ENCODE peak calls at places on chromosomes 7 and 10, in four cellular contexts. S, Z, C and X are unnamed samples.

GRCh38 chr7:116591202-116592040 is 66.6 kb downstream of the CAV1 start:
- DNase-seq in S (peak; percentile 36), C (no peak), Z (no peak), X (no peak)

GRCh38 chr7:39336457-39336856 is 229.7 kb upstream of the YAE1 start:
- DNase-seq in Z (no peak), S (no peak), C (no peak), X (no peak)

GRCh38 chr7:113159746-113160339 is 41.5 kb upstream of the SMIM30 start:
- DNase-seq in Z (no peak), C (peak; percentile 24), S (peak; percentile 57), X (no peak)

GRCh38 chr10:113922787-113923570 is 68.5 kb downstream of the NHLRC2 start:
- DNase-seq in Z (no peak), S (no peak), C (no peak), X (no peak)

GRCh38 chr7:158827411-158828342 is 1.6 kb downstream of the ESYT2 start:
- DNase-seq in C (peak; percentile 78), S (peak; percentile 48), Z (no peak), X (no peak)

GRCh38 chr10:75774780-75775490 is 343.5 kb downstream of the LRMDA start:
- DNase-seq in S (no peak), Z (no peak), C (no peak), X (no peak)

GRCh38 chr7:1530946-1531262 is 402 bp downstream of the MAFK start:
- DNase-seq in Z (no peak), S (peak; percentile 82), C (no peak), X (no peak)

GRCh38 chr10:50358925-50359687 is 107.8 kb upstream of the ASAH2 start:
- DNase-seq in S (no peak), Z (no peak), C (no peak), X (no peak)

GRCh38 chr10:100685331-100685730 is 60.1 kb upstream of the PAX2 start:
- DNase-seq in S (no peak), Z (no peak), C (no peak), X (no peak)

GRCh38 chr10:71728218-71728737 is 8.7 kb upstream of the C10orf105 start:
- DNase-seq in C (no peak), S (no peak), Z (peak; percentile 72), X (no peak)

GRCh38 chr10:57964371-57964770 is 303.3 kb downstream of the IPMK start:
- DNase-seq in Z (no peak), C (no peak), S (no peak), X (no peak)

GRCh38 chr10:12638781-12639180 is 289.4 kb downstream of the CAMK1D start:
- DNase-seq in C (no peak), S (no peak), Z (no peak), X (no peak)

GRCh38 chr7:45625714-45626440 is 51.7 kb downstream of the ADCY1 start:
- DNase-seq in S (no peak), Z (no peak), C (no peak), X (no peak)

GRCh38 chr10:28788252-28788651 is 110.9 kb downstream of the BAMBI start:
- DNase-seq in S (no peak), C (no peak), Z (peak; percentile 4), X (no peak)

GRCh38 chr10:118792501-118792900 is 37.7 kb upstream of the CACUL1 start:
- DNase-seq in C (peak; percentile 89), Z (no peak), S (no peak), X (no peak)

GRCh38 chr10:21195149-21195731 is 298.1 kb upstream of the NEBL start:
- DNase-seq in C (no peak), S (no peak), Z (no peak), X (no peak)

GRCh38 chr7:80826520-80827237 is 92.2 kb downstream of the SEMA3C start:
- DNase-seq in C (no peak), S (no peak), Z (no peak), X (no peak)

GRCh38 chr7:42932861-42933591 is 850 bp downstream of the MRPL32 start:
- DNase-seq in Z (no peak), S (no peak), C (no peak), X (no peak)

GRCh38 chr7:140656548-140657515 is 15.9 kb upstream of the ADCK2 start:
- DNase-seq in Z (no peak), C (peak; percentile 86), S (no peak), X (no peak)

GRCh38 chr10:9877978-9878377 is 1139.7 kb upstream of the CELF2 start:
- DNase-seq in Z (no peak), C (no peak), S (peak; percentile 29), X (no peak)
- TF ChIP-seq SPI1 in Z (no peak), C (no peak), S (no peak), X (no peak)

DNA sequence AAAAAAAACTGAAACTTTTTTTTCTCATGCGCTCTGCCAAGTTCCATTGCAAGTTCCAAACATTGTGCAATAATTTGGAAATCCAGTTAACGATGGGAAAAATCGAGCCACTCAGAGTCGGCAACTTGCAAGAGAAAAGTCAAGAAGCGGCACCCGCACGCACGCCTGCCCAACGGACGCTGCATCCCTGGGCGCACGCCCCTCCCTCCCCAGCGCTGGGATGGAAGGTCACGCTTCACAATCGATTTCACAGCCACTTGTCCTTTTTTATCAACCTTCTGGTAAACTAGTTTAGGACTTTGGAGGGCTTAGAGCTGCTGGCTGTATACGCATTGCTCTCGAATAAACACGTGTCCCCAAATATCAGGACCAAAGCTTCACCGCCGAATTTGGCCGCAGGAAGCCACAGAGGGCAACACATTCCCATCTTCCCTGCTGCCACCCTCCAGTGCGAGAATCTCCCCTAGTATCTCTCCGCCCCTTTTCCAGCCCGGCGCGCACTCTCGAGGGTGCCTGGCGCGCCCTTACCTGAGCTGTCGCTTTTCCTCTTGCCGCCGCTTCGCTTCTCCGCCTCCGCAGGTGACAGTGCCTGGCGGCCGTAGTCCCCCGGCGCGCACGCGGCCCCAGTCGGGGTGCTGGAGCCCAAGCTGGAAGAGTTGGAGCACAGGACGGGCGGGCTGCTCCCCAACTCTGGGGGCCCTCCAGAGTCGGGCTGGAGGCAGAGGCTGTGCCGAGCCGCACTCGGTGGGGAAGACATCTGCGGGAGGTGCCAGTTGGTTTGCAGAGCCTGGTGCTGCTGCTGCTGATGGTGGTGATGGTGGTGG is 913 bp downstream of the MEOX2 start:
- DNase-seq in C (no peak), Z (no peak), S (no peak), X (no peak)
- TF ChIP-seq POLR2AphosphoS5 in C (no peak), Z (no peak), S (no peak), X (no peak)

GRCh38 chr10:22435650-22436049 is 90.4 kb downstream of the SPAG6 start:
- DNase-seq in C (no peak), Z (no peak), S (no peak), X (no peak)
- TF ChIP-seq SPI1 in C (no peak), Z (no peak), S (no peak), X (no peak)

DNA sequence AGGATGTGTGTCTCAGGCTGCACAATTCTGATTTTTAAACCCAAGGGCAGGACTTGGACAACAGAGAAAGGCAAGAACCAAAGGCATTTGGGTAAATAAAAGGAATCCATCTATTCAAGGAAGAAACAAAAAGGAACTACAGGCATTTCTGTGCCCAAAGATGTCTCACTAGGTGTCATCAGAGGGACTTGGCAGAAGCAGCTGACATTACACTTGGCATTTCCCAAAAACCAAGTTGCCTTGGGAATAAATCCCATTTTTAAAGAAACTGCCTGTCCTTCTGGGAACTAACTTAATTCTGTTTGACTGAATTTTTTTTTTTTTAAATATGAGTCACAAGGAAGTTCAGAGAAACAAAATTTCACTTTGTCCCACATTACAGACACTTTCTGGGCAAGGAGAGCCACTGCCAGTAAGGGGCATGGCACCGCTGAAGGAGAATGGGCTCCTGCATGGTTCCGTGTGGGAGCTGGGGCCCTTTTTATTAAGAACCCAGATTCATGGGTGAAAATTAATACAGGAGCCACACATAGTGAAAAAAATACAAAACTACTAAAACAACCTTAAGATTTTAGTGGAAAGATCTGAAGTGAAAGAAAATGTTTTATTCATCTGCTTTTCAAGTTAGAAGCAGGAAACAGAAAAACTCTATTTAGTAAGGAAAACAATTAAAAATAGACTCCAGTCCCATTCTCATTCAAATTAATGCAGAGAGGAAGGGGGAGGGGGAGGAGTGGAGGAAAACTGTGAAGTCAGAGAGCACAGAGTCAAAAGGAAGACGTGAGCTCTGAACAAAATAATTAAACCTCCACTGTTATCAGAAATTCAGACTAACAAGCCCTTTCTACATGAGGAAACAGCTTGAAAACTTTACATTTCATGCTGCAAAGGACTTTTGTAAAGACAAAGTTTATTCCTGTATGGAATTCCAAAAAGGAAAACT is 118.4 kb upstream of the PDLIM1 start:
- DNase-seq in C (no peak), S (no peak), Z (no peak), X (no peak)
- TF ChIP-seq POLR2AphosphoS5 in C (no peak), S (no peak), Z (no peak), X (no peak)

DNA sequence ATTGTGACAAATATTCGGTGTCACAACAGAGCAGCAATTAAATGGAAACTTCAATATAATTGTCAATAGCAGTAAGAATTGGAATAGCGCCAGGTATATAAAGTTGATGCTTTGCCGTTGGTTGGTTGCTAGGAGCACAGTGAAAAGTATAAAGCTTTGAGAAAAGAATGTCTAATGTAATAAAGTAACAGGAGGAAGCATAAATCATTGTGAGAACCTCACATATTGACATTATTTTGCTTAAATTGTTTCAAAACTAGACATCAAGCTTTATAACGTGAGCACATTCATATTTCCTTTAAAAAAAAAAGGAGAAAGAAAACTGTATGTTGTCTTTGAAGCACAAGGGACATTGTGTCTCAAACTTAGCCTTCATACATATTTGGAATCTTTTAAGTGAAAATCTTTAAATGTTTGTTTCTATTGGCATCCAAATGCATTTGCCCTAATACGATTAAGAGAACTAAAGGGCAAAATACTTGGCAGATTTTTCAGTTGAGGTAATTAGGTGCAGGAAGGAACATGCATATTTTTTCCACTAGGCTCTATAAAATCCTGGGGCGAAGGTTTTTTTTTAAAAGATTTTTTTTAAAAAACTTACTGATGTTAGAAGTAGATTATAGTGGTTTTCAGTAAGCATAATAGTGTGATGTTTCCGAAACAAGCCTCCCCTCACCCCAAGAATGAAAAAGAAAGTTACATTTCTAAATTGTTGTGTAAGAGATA is 92.3 kb downstream of the ARID5B start:
- DNase-seq in Z (no peak), C (no peak), S (no peak), X (no peak)
- TF ChIP-seq SPI1 in Z (no peak), C (no peak), S (no peak), X (no peak)

GRCh38 chr10:127907411-127908105 is 655 bp downstream of the PTPRE start:
- DNase-seq in S (no peak), Z (no peak), C (no peak), X (no peak)

GRCh38 chr10:127906548-127907377 is at the start of gene PTPRE:
- DNase-seq in S (peak; percentile 55), C (peak; percentile 56), Z (no peak), X (peak; percentile 78)

GRCh38 chr10:127909716-127910463 is 3.0 kb downstream of the PTPRE start:
- DNase-seq in S (no peak), Z (no peak), C (no peak), X (no peak)

GRCh38 chr10:127908958-127909267 is 2.0 kb downstream of the PTPRE start:
- DNase-seq in S (no peak), Z (no peak), C (no peak), X (no peak)

GRCh38 chr10:127908106-127908957 is 1.4 kb downstream of the PTPRE start:
- DNase-seq in S (no peak), Z (no peak), C (no peak), X (no peak)
- TF ChIP-seq POLR2AphosphoS5 in S (no peak), Z (no peak), C (no peak), X (no peak)